ENCODE peak calls at places on chromosomes 12 and 14, in ten cellular contexts. Q, G, T, W, K, O, A, U, P and L are unnamed samples.

GRCh38 chr14:76917158-76917596 is 91.0 kb downstream of the LRRC74A start:
- DNase-seq in Q (peak; percentile 52), G (no peak), T (peak; percentile 69), W (peak; percentile 88), K (no peak), O (no peak), A (no peak), U (peak; percentile 72), P (peak; percentile 85), L (peak; percentile 83)

GRCh38 chr14:92565040-92565717 is 51.6 kb downstream of the RIN3 start:
- DNase-seq in Q (no peak), G (no peak), T (no peak), W (peak; percentile 40), K (no peak), O (no peak), A (no peak), U (no peak), P (no peak), L (no peak)

GRCh38 chr12:123113038-123113437 is 37.9 kb downstream of the PITPNM2 start:
- DNase-seq in Q (peak; percentile 74), G (no peak), T (no peak), W (no peak), K (no peak), O (peak; percentile 29), A (no peak), U (no peak), P (no peak), L (no peak)

GRCh38 chr12:128959931-128960330 is 106.7 kb downstream of the GLT1D1 start:
- DNase-seq in Q (peak; percentile 92), G (no peak), T (no peak), W (no peak), K (no peak), O (no peak), A (no peak), U (no peak), P (no peak), L (no peak)

GRCh38 chr12:115450710-115451109 is 766.7 kb upstream of the TBX3 start:
- DNase-seq in Q (no peak), G (no peak), T (no peak), W (no peak), K (no peak), O (no peak), A (no peak), U (peak; percentile 48), P (no peak), L (no peak)

GRCh38 chr12:126432780-126433179 is 1367.5 kb downstream of the AACS start:
- DNase-seq in Q (no peak), G (no peak), T (no peak), W (no peak), K (no peak), O (no peak), A (peak; percentile 6), U (no peak), P (no peak), L (no peak)

GRCh38 chr12:117067638-117068037 is 31.6 kb downstream of the TESC start:
- DNase-seq in Q (no peak), G (no peak), T (no peak), W (no peak), K (no peak), O (no peak), A (no peak), U (no peak), P (no peak), L (no peak)

GRCh38 chr14:100246809-100247428 is 8.0 kb downstream of the YY1 start:
- DNase-seq in Q (peak; percentile 55), G (no peak), T (no peak), W (peak; percentile 73), K (no peak), O (no peak), A (no peak), U (peak; percentile 54), P (peak; percentile 55), L (no peak)

GRCh38 chr12:55767156-55767555 is 24.2 kb downstream of the GDF11 start:
- DNase-seq in Q (no peak), G (no peak), T (no peak), W (no peak), K (no peak), O (no peak), A (no peak), U (no peak), P (no peak), L (no peak)

GRCh38 chr12:28958553-28959195 is 190.4 kb upstream of the FAR2 start:
- DNase-seq in Q (no peak), G (no peak), T (no peak), W (no peak), K (no peak), O (no peak), A (peak; percentile 55), U (no peak), P (peak; percentile 80), L (no peak)

GRCh38 chr12:48768736-48769135 is 20.2 kb downstream of the ADCY6 start:
- DNase-seq in Q (no peak), G (no peak), T (no peak), W (no peak), K (no peak), O (no peak), A (no peak), U (no peak), P (no peak), L (no peak)

GRCh38 chr12:92085040-92085439 is 60.6 kb downstream of the BTG1 start:
- DNase-seq in Q (no peak), G (no peak), T (no peak), W (no peak), K (no peak), O (no peak), A (no peak), U (no peak), P (no peak), L (no peak)

GRCh38 chr12:69570000-69570516 is 15.2 kb upstream of the CCT2 start:
- DNase-seq in Q (no peak), G (no peak), T (no peak), W (peak; percentile 79), K (no peak), O (no peak), A (no peak), U (no peak), P (peak; percentile 90), L (no peak)

GRCh38 chr14:86858043-86858442 is 1134.9 kb downstream of the GALC start:
- DNase-seq in Q (no peak), G (no peak), T (no peak), W (no peak), K (no peak), O (no peak), A (peak; percentile 23), U (no peak), P (no peak), L (no peak)

GRCh38 chr12:48969160-48969771 is 2.3 kb downstream of the WNT10B start:
- DNase-seq in Q (no peak), G (no peak), T (no peak), W (no peak), K (no peak), O (no peak), A (no peak), U (no peak), P (no peak), L (peak; percentile 57)

GRCh38 chr14:105093426-105094192 is 28.4 kb upstream of the GPR132 start:
- DNase-seq in Q (no peak), G (peak; percentile 90), T (peak; percentile 82), W (peak; percentile 93), K (peak; percentile 78), O (no peak), A (no peak), U (peak; percentile 88), P (peak; percentile 45), L (peak; percentile 92)

GRCh38 chr12:113658030-113658655 is 186.5 kb upstream of the LHX5 start:
- DNase-seq in Q (peak; percentile 26), G (no peak), T (no peak), W (no peak), K (no peak), O (no peak), A (no peak), U (no peak), P (peak; percentile 33), L (no peak)

GRCh38 chr14:75018684-75019083 is 16.0 kb downstream of the EIF2B2 start:
- DNase-seq in Q (no peak), G (no peak), T (no peak), W (no peak), K (no peak), O (no peak), A (no peak), U (no peak), P (no peak), L (no peak)

GRCh38 chr12:116582610-116583009 is 23.4 kb downstream of the MAP1LC3B2 start:
- DNase-seq in Q (no peak), G (no peak), T (peak; percentile 66), W (no peak), K (no peak), O (no peak), A (no peak), U (no peak), P (peak; percentile 66), L (no peak)

GRCh38 chr14:74472590-74472989 is 20.5 kb downstream of the NPC2 start:
- DNase-seq in Q (no peak), G (no peak), T (no peak), W (no peak), K (no peak), O (no peak), A (no peak), U (no peak), P (no peak), L (no peak)

GRCh38 chr12:53044052-53044581 is 5.7 kb upstream of the TNS2 start:
- DNase-seq in Q (no peak), G (peak; percentile 52), T (no peak), W (no peak), K (no peak), O (no peak), A (no peak), U (peak; percentile 12), P (peak; percentile 31), L (no peak)

GRCh38 chr14:60656755-60657608 is 7.7 kb upstream of the SIX1 start:
- DNase-seq in Q (peak; percentile 88), G (peak; percentile 70), T (no peak), W (peak; percentile 75), K (no peak), O (no peak), A (peak; percentile 68), U (peak; percentile 88), P (peak; percentile 80), L (peak; percentile 86)

GRCh38 chr12:55931780-55932545 is 1.0 kb downstream of the DGKA start:
- DNase-seq in Q (no peak), G (peak; percentile 67), T (peak; percentile 67), W (no peak), K (no peak), O (peak; percentile 27), A (no peak), U (peak; percentile 47), P (peak; percentile 31), L (peak; percentile 83)

GRCh38 chr12:125786143-125786542 is 720.9 kb downstream of the AACS start:
- DNase-seq in Q (no peak), G (no peak), T (no peak), W (no peak), K (no peak), O (no peak), A (no peak), U (no peak), P (no peak), L (no peak)

GRCh38 chr14:23431486-23431885 is 4.0 kb downstream of the MYH7 start:
- DNase-seq in Q (no peak), G (no peak), T (no peak), W (no peak), K (no peak), O (no peak), A (no peak), U (no peak), P (no peak), L (peak; percentile 60)

GRCh38 chr12:58253663-58254062 is 312.3 kb downstream of the ATP23 start:
- DNase-seq in Q (no peak), G (no peak), T (no peak), W (no peak), K (no peak), O (no peak), A (no peak), U (no peak), P (no peak), L (no peak)

GRCh38 chr14:104319489-104320241 is 181.3 kb downstream of the KIF26A start:
- DNase-seq in Q (no peak), G (no peak), T (no peak), W (no peak), K (no peak), O (no peak), A (no peak), U (peak; percentile 11), P (no peak), L (peak; percentile 78)

GRCh38 chr12:116199160-116199559 is 78.3 kb downstream of the MED13L start:
- DNase-seq in Q (no peak), G (no peak), T (no peak), W (no peak), K (no peak), O (no peak), A (no peak), U (no peak), P (no peak), L (no peak)